ENCODE peak calls at places on chromosomes 1 and 21, in five cellular contexts. N is mesothelial cell of epicardium, G is tibial artery, Q is body of pancreas, D is NB4. Y is an unnamed sample.

GRCh38 chr1:166289309-166289708 is 122.5 kb upstream of the FAM78B start:
- DNase-seq in N (no peak), G (no peak), Q (no peak), D (no peak), Y (no peak)

GRCh38 chr1:78045600-78045849 is 241 bp upstream of the GIPC2 start:
- DNase-seq in N (no peak), G (no peak), Q (peak), D (no peak), Y (no peak)

GRCh38 chr1:43197343-43198127 is 25.4 kb downstream of the CFAP57 start:
- DNase-seq in N (no peak), G (no peak), Q (no peak), D (peak), Y (no peak)

GRCh38 chr1:233668725-233669294 is 54.9 kb downstream of the KCNK1 start:
- DNase-seq in N (no peak), G (no peak), Q (no peak), D (no peak), Y (peak)

GRCh38 chr1:2445162-2445822 is 30.8 kb upstream of the PLCH2 start:
- DNase-seq in N (no peak), G (no peak), Q (no peak), D (no peak), Y (no peak)

GRCh38 chr21:16124397-16125130 is 394.8 kb downstream of the USP25 start:
- DNase-seq in N (no peak), G (no peak), Q (no peak), D (no peak), Y (peak)

GRCh38 chr1:86016076-86016746 is 140.4 kb downstream of the COL24A1 start:
- DNase-seq in N (no peak), G (no peak), Q (no peak), D (no peak), Y (peak)

GRCh38 chr1:93662481-93663190 is 19.0 kb downstream of the BCAR3 start:
- DNase-seq in N (no peak), G (no peak), Q (no peak), D (no peak), Y (peak)

GRCh38 chr1:24142546-24143431 is at the start of gene IL22RA1:
- DNase-seq in N (no peak), G (no peak), Q (peak), D (no peak), Y (no peak)

GRCh38 chr1:26739251-26739914 is 43.6 kb downstream of the ARID1A start:
- DNase-seq in N (no peak), G (no peak), Q (no peak), D (no peak), Y (no peak)

GRCh38 chr21:23963454-23963853 is 1643.8 kb downstream of the MRPL39 start:
- DNase-seq in N (no peak), G (no peak), Q (no peak), D (no peak), Y (no peak)

GRCh38 chr1:213641312-213641711 is 346.5 kb upstream of the PROX1 start:
- DNase-seq in N (no peak), G (no peak), Q (no peak), D (no peak), Y (no peak)

GRCh38 chr1:53134042-53134485 is 8.4 kb downstream of the SLC1A7 start:
- DNase-seq in N (no peak), G (no peak), Q (no peak), D (no peak), Y (no peak)

GRCh38 chr1:244869364-244869827 is 5.1 kb upstream of the HNRNPU start:
- DNase-seq in N (no peak), G (no peak), Q (no peak), D (no peak), Y (no peak)

GRCh38 chr21:42514883-42515228 is 1.2 kb downstream of the SLC37A1 start:
- DNase-seq in N (no peak), G (no peak), Q (no peak), D (no peak), Y (no peak)

GRCh38 chr1:87796521-87796920 is 467.8 kb downstream of the LMO4 start:
- DNase-seq in N (no peak), G (no peak), Q (peak), D (no peak), Y (no peak)

GRCh38 chr1:175415133-175415712 is 222.6 kb upstream of the KIAA0040 start:
- DNase-seq in N (no peak), G (no peak), Q (no peak), D (no peak), Y (no peak)

GRCh38 chr1:10378071-10378841 is 20.6 kb upstream of the PGD start:
- DNase-seq in N (no peak), G (peak), Q (peak), D (peak), Y (peak)

GRCh38 chr1:100606438-100606837 is 68.5 kb downstream of the GPR88 start:
- DNase-seq in N (no peak), G (peak), Q (peak), D (peak), Y (peak)

GRCh38 chr1:62384276-62385005 is 52.4 kb upstream of the USP1 start:
- DNase-seq in N (no peak), G (no peak), Q (peak), D (no peak), Y (peak)

GRCh38 chr1:243364866-243365265 is 109.0 kb downstream of the SDCCAG8 start:
- DNase-seq in N (no peak), G (no peak), Q (no peak), D (no peak), Y (no peak)

GRCh38 chr1:81050390-81050789 is 750.3 kb upstream of the ADGRL2 start:
- DNase-seq in N (no peak), G (no peak), Q (no peak), D (no peak), Y (no peak)

GRCh38 chr1:26274801-26275425 is 5.0 kb upstream of the SH3BGRL3 start:
- DNase-seq in N (no peak), G (no peak), Q (no peak), D (peak), Y (peak)

GRCh38 chr1:203200059-203200553 is 13.6 kb upstream of the CHI3L1 start:
- DNase-seq in N (no peak), G (peak), Q (no peak), D (peak), Y (peak)

GRCh38 chr1:48442864-48443619 is 29.0 kb downstream of the SPATA6 start:
- DNase-seq in N (no peak), G (no peak), Q (no peak), D (no peak), Y (no peak)

GRCh38 chr21:42833439-42833815 is 45.9 kb downstream of the WDR4 start:
- DNase-seq in N (peak), G (no peak), Q (peak), D (peak), Y (peak)

GRCh38 chr1:21833392-21833976 is 21.4 kb downstream of the LDLRAD2 start:
- DNase-seq in N (no peak), G (no peak), Q (no peak), D (no peak), Y (no peak)
- TF ChIP-seq CTCF in N (no peak), G (no peak), Q (no peak), D (no peak), Y (no peak)

DNA sequence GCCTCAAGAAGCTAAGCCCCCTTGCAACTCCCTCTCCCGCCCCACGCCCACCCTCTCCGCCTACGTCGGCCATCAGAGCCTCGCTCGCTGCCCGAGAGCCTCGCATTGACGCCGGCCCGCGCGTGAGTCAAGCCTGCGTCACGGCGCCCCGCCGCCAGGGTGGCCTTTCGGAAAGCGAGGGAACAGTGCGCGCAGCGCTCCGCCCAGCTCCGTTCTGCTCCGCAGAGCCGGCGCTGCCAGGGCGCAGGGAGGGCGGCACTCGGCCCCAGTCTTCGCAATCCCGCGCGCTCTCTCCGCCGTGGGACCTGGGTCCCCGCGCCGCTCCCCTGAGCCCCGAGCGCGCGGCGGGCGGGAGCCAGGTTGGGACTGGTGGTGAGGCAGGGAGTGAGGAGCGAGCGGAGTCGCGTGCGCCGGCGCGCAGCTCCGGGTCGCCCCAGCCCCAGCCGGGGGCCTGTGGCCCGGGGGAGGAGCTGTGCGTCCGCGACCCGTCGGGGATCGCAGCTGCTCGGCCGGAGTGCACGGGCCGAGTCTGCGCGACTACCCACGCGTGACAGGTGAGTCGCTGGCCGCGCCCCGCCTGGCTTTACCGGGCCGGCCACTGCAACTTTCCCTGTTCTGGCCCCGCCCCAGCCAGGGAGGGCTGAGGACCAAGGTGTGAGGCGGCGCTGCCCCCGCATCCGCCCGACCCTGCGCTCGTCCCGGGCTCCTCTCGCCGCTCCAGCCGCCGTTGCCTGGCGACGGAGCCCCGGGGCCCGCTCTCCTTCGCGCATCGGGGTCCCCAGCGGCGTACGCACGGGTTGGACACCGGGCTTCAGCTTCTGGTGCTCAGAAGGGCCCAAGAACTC is at the start of gene SLC6A17:
- DNase-seq in N (peak), G (no peak), Q (peak), D (no peak), Y (peak)
- TF ChIP-seq CTCF in N (peak), G (peak), Q (no peak), D (no peak), Y (no peak)

DNA sequence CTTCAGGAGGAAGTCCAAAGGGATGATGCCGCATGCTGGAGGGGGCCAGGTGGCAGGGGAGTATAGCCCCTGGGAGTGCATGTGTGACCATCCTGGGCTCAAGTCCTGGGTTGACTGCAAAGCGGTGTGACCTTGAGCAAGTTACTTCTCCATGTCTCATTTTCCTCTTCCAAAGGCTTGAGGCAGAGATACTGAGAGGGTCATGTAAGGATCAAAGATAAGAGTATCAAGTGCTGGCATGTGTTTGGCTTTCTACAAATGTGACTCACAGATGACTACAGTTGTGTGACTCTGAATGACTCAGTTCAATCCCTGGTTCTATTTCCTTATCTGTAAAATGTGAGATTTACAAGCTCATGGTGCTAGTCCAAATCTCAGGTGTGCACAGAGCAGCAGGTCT is 26.1 kb downstream of the PROK1 start:
- DNase-seq in N (no peak), G (no peak), Q (no peak), D (no peak), Y (peak)
- TF ChIP-seq CTCF in N (no peak), G (no peak), Q (no peak), D (no peak), Y (no peak)

DNA sequence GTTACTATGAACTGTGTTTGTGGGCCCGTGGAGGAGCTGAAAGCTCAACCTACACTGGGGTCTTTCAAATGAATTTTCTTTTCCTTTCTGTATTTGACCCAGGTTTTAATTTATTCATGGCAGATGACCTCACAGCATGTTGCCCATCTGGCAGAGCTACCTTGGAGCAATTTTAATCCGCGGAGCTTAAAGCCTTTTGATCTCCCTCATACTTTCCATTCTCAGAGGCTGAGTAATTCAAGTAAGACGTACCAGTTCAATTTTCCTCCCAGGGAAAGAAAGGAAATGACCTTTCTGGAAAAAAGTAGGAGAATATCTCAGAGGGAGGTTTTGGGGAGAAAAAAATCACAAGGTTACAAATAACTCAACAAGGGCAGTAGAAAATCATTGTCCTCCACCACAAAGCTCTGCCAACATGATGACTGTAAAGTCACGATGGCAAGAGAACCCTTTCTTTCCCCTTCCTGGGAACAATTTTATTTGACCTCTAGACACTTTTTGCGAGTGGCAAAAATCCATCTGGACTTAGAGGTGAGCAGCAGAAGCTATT is 21.6 kb upstream of the PCP4 start:
- DNase-seq in N (no peak), G (no peak), Q (no peak), D (no peak), Y (peak)
- TF ChIP-seq CTCF in N (no peak), G (no peak), Q (no peak), D (no peak), Y (no peak)

Y was measured in choroid plexus epithelial cell.